ENCODE peak calls at places on chromosomes 13 and 19, in five cellular contexts. R, U, K, S and W are unnamed samples.

GRCh38 chr13:51624695-51625345 is 40.6 kb downstream of the WDFY2 start:
- DNase-seq in S (no peak), R (no peak), U (no peak), K (no peak), W (no peak)

GRCh38 chr13:44326961-44327360 is 46.7 kb upstream of the SERP2 start:
- DNase-seq in K (no peak), R (no peak), U (no peak), S (no peak), W (no peak)

GRCh38 chr19:54458648-54459281 is 4.8 kb downstream of the LENG9 start:
- DNase-seq in R (peak; percentile 74), U (no peak), K (no peak), S (no peak), W (no peak)

GRCh38 chr13:106104281-106104901 is 431.1 kb downstream of the EFNB2 start:
- DNase-seq in S (no peak), R (no peak), K (no peak), U (no peak), W (no peak)

GRCh38 chr13:58919551-58919950 is 1244.2 kb downstream of the DIAPH3 start:
- DNase-seq in U (no peak), R (no peak), K (no peak), S (no peak), W (peak; percentile 8)

GRCh38 chr19:35144600-35145436 is 1.8 kb downstream of the FXYD7 start:
- DNase-seq in U (no peak), K (no peak), S (peak; percentile 44), R (peak; percentile 56), W (peak; percentile 52)

GRCh38 chr19:51277112-51277511 is 26.2 kb downstream of the SIGLECL1 start:
- DNase-seq in U (no peak), S (no peak), R (no peak), K (no peak), W (no peak)

GRCh38 chr13:71913717-71914116 is 46.7 kb upstream of the DACH1 start:
- DNase-seq in R (no peak), U (no peak), K (no peak), S (no peak), W (no peak)

GRCh38 chr13:114025432-114026127 is 51.7 kb upstream of the C13orf46 start:
- DNase-seq in U (peak; percentile 59), K (no peak), R (peak; percentile 18), S (no peak), W (no peak)

GRCh38 chr19:33905473-33905936 is 108.8 kb downstream of the KCTD15 start:
- DNase-seq in S (no peak), K (no peak), U (no peak), R (no peak), W (no peak)

GRCh38 chr13:80374453-80374852 is 33.5 kb upstream of the SPRY2 start:
- DNase-seq in S (no peak), K (no peak), U (peak; percentile 57), R (no peak), W (no peak)
- H3K4me3 ChIP-seq in S (no peak overlapping the region), K (no peak overlapping the region), U (no peak overlapping the region), R (no peak overlapping the region), W (no peak overlapping the region)

GRCh38 chr13:84760956-84761355 is 878.7 kb upstream of the SLITRK1 start:
- DNase-seq in S (no peak), K (no peak), U (no peak), R (no peak), W (no peak)
- H3K4me3 ChIP-seq in S (no peak overlapping the region), K (no peak overlapping the region), U (no peak overlapping the region), R (no peak overlapping the region), W (no peak overlapping the region)

GRCh38 chr19:2429917-2430570 is 2.7 kb upstream of the TIMM13 start:
- DNase-seq in U (no peak), K (no peak), S (no peak), R (no peak), W (no peak)

GRCh38 chr19:2426661-2427322 is 594 bp downstream of the TIMM13 start:
- DNase-seq in S (no peak), K (peak; percentile 50), R (peak; percentile 69), U (no peak), W (peak; percentile 77)

GRCh38 chr19:2428027-2428690 is 773 bp upstream of the TIMM13 start:
- DNase-seq in R (peak; percentile 61), U (no peak), K (no peak), S (no peak), W (peak; percentile 28)

GRCh38 chr19:2427323-2428026 is at the start of gene TIMM13:
- DNase-seq in K (peak; percentile 96), U (peak; percentile 95), R (peak; percentile 97), S (peak; percentile 98), W (peak; percentile 97)

DNA sequence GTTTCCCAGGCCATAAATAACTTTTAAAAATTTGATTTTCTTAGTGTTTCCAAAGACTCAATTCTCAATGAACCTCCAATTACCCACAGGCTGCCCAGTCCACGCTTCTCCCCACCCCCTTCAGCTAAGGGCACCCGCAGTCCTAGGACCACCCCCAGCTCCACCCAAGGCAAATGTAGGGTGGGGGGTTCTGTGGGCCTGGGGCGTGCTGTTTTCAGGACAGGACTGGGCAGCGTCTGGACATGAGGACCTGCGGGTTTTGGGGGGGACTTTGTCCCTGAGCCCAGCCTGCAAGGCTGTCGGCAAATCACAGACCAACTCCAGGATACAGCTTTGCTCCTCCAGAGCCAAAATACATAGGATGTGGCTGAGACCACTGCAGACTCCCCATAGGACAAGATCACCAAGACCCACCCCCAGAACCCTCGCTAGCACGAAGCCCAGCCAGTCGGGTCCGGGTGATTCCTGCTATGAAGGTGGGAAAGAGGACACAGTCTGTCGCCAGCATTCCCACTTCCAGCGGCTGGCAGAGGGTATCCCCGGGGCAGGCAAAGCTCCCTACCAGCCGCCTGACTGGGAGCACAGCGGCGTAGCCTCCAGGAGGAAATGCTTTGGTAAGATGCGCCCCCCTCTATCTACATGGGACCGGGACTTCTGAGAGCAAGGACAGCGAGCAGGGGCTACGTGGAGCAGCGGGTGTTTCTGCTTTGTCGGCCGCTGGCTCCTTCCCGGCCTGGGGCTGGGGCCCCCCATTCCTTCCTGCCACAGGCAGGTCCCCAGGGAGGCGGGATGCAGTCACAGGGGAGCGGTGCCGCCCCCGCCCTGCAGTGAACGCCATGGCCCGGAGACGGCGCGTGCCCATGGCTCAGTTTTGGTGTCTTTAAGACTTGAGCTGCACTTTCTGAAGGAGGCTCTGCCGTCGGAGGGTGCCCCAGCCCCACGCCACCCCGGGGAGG is 1.6 kb upstream of the TIMM13 start:
- DNase-seq in U (no peak), R (no peak), K (no peak), S (no peak), W (no peak)
- H3K4me3 ChIP-seq in U (no peak overlapping the region), R (no peak overlapping the region), K (no peak overlapping the region), S (no peak overlapping the region), W (no peak overlapping the region)

GRCh38 chr13:41060723-41061074 is 610 bp upstream of the WBP4 start:
- DNase-seq in R (peak; percentile 87), U (peak; percentile 82), K (peak; percentile 88), S (peak; percentile 87), W (peak; percentile 90)

GRCh38 chr13:41059466-41059865 is 1.8 kb upstream of the WBP4 start:
- DNase-seq in R (no peak), K (no peak), S (no peak), U (no peak), W (no peak)

GRCh38 chr13:41056996-41057711 is 4.2 kb upstream of the WBP4 start:
- DNase-seq in K (no peak), U (no peak), R (no peak), S (no peak), W (no peak)

GRCh38 chr13:41059896-41060722 is 1.2 kb upstream of the WBP4 start:
- DNase-seq in K (peak; percentile 85), S (no peak), U (peak; percentile 95), R (peak; percentile 89), W (peak; percentile 84)

GRCh38 chr13:41058229-41059070 is 2.9 kb upstream of the WBP4 start:
- DNase-seq in U (no peak), K (peak; percentile 49), R (no peak), S (no peak), W (no peak)
- H3K4me3 ChIP-seq in U (peak overlapping the region; percentile 84), K (peak overlapping the region; percentile 92), R (peak overlapping the region; percentile 81), S (no peak overlapping the region), W (no peak overlapping the region)